ENCODE peak calls at places on chromosomes 1 and 21, in four cellular contexts. One of them, this sample, is unnamed.

GRCh38 chr1:246622035-246622652 is 55.9 kb downstream of the CNST start:
- DNase-seq in thyroid gland: no peak
- DNase-seq in GM20000: no peak
- DNase-seq in AG10803: no peak
- DNase-seq in this sample: peak; percentile 43

GRCh38 chr1:100799954-100800612 is 80.5 kb downstream of the VCAM1 start:
- DNase-seq in thyroid gland: no peak
- DNase-seq in GM20000: no peak
- DNase-seq in AG10803: peak; percentile 33
- DNase-seq in this sample: no peak

GRCh38 chr1:83011270-83011669 is 987.7 kb downstream of the TTLL7 start:
- DNase-seq in thyroid gland: no peak
- DNase-seq in GM20000: no peak
- DNase-seq in AG10803: no peak
- DNase-seq in this sample: no peak

GRCh38 chr1:22031214-22031962 is 21.1 kb upstream of the CDC42 start:
- DNase-seq in thyroid gland: no peak
- DNase-seq in GM20000: no peak
- DNase-seq in AG10803: no peak
- DNase-seq in this sample: no peak

GRCh38 chr1:121417289-121417955 is 232.6 kb downstream of the SRGAP2C start:
- DNase-seq in thyroid gland: no peak
- DNase-seq in GM20000: no peak
- DNase-seq in AG10803: no peak
- DNase-seq in this sample: no peak

GRCh38 chr1:77412069-77412793 is 130.4 kb downstream of the AK5 start:
- DNase-seq in thyroid gland: no peak
- DNase-seq in GM20000: no peak
- DNase-seq in AG10803: peak; percentile 29
- DNase-seq in this sample: peak; percentile 61

GRCh38 chr1:247266053-247266452 is 10.2 kb downstream of the VN1R5 start:
- DNase-seq in thyroid gland: no peak
- DNase-seq in GM20000: no peak
- DNase-seq in AG10803: no peak
- DNase-seq in this sample: no peak

GRCh38 chr1:21284206-21285137 is 5.8 kb downstream of the ECE1 start:
- DNase-seq in thyroid gland: peak; percentile 85
- DNase-seq in GM20000: peak; percentile 38
- DNase-seq in AG10803: no peak
- DNase-seq in this sample: no peak

GRCh38 chr1:224620105-224620504 is 4.0 kb downstream of the CNIH3 start:
- DNase-seq in thyroid gland: no peak
- DNase-seq in GM20000: no peak
- DNase-seq in AG10803: no peak
- DNase-seq in this sample: no peak

GRCh38 chr21:39346671-39347327 is 2.1 kb downstream of the HMGN1 start:
- DNase-seq in thyroid gland: no peak
- DNase-seq in GM20000: no peak
- DNase-seq in AG10803: no peak
- DNase-seq in this sample: no peak

GRCh38 chr21:26179501-26179900 is 8.9 kb upstream of the APP start:
- DNase-seq in thyroid gland: no peak
- DNase-seq in GM20000: no peak
- DNase-seq in AG10803: peak; percentile 65
- DNase-seq in this sample: no peak

GRCh38 chr21:31730687-31731111 is 1.2 kb downstream of the SCAF4 start:
- DNase-seq in thyroid gland: peak; percentile 10
- DNase-seq in GM20000: no peak
- DNase-seq in AG10803: no peak
- DNase-seq in this sample: peak; percentile 21

GRCh38 chr1:20357796-20358195 is 67.1 kb downstream of the VWA5B1 start:
- DNase-seq in thyroid gland: no peak
- DNase-seq in GM20000: no peak
- DNase-seq in AG10803: no peak
- DNase-seq in this sample: no peak

GRCh38 chr1:121587777-121588176 is 403.0 kb downstream of the SRGAP2C start:
- DNase-seq in thyroid gland: no peak
- DNase-seq in GM20000: no peak
- DNase-seq in AG10803: peak; percentile 2
- DNase-seq in this sample: no peak

GRCh38 chr1:172149377-172149776 is 271.1 kb upstream of the C1orf105 start:
- DNase-seq in thyroid gland: no peak
- DNase-seq in GM20000: no peak
- DNase-seq in AG10803: peak; percentile 45
- DNase-seq in this sample: no peak

GRCh38 chr1:94329986-94330385 is 88.2 kb upstream of the ABCD3 start:
- DNase-seq in thyroid gland: no peak
- DNase-seq in GM20000: no peak
- DNase-seq in AG10803: peak; percentile 61
- DNase-seq in this sample: no peak

GRCh38 chr21:35254006-35254751 is 205.1 kb upstream of the RUNX1 start:
- DNase-seq in thyroid gland: no peak
- DNase-seq in GM20000: no peak
- DNase-seq in AG10803: peak; percentile 95
- DNase-seq in this sample: peak; percentile 82

GRCh38 chr1:180488661-180489060 is 13.7 kb downstream of the ACBD6 start:
- DNase-seq in thyroid gland: no peak
- DNase-seq in GM20000: no peak
- DNase-seq in AG10803: no peak
- DNase-seq in this sample: no peak

GRCh38 chr1:226223157-226223785 is at the start of gene MIXL1:
- DNase-seq in thyroid gland: peak; percentile 4
- DNase-seq in GM20000: peak; percentile 48
- DNase-seq in AG10803: no peak
- DNase-seq in this sample: no peak

GRCh38 chr1:169529068-169529642 is 43.4 kb upstream of the SLC19A2 start:
- DNase-seq in thyroid gland: peak; percentile 84
- DNase-seq in GM20000: no peak
- DNase-seq in AG10803: peak; percentile 11
- DNase-seq in this sample: no peak

GRCh38 chr1:221290669-221291068 is 411.4 kb downstream of the HLX start:
- DNase-seq in thyroid gland: no peak
- DNase-seq in GM20000: no peak
- DNase-seq in AG10803: no peak
- DNase-seq in this sample: no peak

GRCh38 chr1:201886103-201886885 is 2.4 kb upstream of the SHISA4 start:
- DNase-seq in thyroid gland: no peak
- DNase-seq in GM20000: no peak
- DNase-seq in AG10803: no peak
- DNase-seq in this sample: no peak

GRCh38 chr21:20968391-20968790 is 29.8 kb upstream of the NCAM2 start:
- DNase-seq in thyroid gland: no peak
- DNase-seq in GM20000: no peak
- DNase-seq in AG10803: peak; percentile 0
- DNase-seq in this sample: no peak

DNA sequence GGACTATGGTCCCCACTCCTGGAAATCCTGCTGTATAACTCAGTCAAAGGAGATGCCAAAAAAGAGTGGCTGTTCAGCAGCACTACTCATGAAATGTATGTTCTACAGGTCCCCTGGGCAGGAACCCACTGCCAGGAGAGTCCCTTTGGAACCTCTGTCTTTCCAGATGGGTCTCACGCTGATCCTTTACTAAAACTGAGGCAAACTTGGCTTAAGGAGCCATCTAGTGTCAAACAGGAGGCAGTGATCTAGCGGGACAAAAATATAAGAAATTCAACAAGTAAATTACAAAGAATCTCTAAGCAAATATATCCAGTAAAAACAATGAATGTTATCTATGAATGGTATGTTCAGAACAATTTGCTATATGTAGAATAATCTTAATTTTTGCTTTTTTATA is 80.5 kb upstream of the PRMT6 start:
- DNase-seq in thyroid gland: no peak
- DNase-seq in GM20000: no peak
- DNase-seq in AG10803: no peak
- DNase-seq in this sample: no peak
- TF ChIP-seq CTCF in thyroid gland: no peak
- TF ChIP-seq CTCF in GM20000: no peak
- TF ChIP-seq CTCF in AG10803: peak; percentile 20
- TF ChIP-seq CTCF in this sample: peak; percentile 55

GRCh38 chr1:197521118-197521739 is 253.2 kb downstream of the CRB1 start:
- DNase-seq in thyroid gland: no peak
- DNase-seq in GM20000: peak; percentile 38
- DNase-seq in AG10803: peak; percentile 47
- DNase-seq in this sample: peak; percentile 46

GRCh38 chr1:197526736-197527371 is 248.4 kb downstream of the DENND1B start:
- DNase-seq in thyroid gland: no peak
- DNase-seq in GM20000: peak; percentile 7
- DNase-seq in AG10803: peak; percentile 45
- DNase-seq in this sample: peak; percentile 2
- TF ChIP-seq CTCF in thyroid gland: peak; percentile 6
- TF ChIP-seq CTCF in GM20000: no peak
- TF ChIP-seq CTCF in AG10803: peak; percentile 64
- TF ChIP-seq CTCF in this sample: peak; percentile 96

GRCh38 chr21:43611598-43612369 is 47.5 kb downstream of the HSF2BP start:
- DNase-seq in thyroid gland: peak; percentile 69
- DNase-seq in GM20000: peak; percentile 70
- DNase-seq in AG10803: peak; percentile 46
- DNase-seq in this sample: no peak
- TF ChIP-seq CTCF in thyroid gland: peak; percentile 74
- TF ChIP-seq CTCF in GM20000: peak; percentile 49
- TF ChIP-seq CTCF in AG10803: peak; percentile 78
- TF ChIP-seq CTCF in this sample: peak; percentile 73

GRCh38 chr1:44035726-44036408 is 4.6 kb upstream of the SLC6A9 start:
- DNase-seq in thyroid gland: no peak
- DNase-seq in GM20000: no peak
- DNase-seq in AG10803: no peak
- DNase-seq in this sample: no peak
- TF ChIP-seq CTCF in thyroid gland: no peak
- TF ChIP-seq CTCF in GM20000: no peak
- TF ChIP-seq CTCF in AG10803: no peak
- TF ChIP-seq CTCF in this sample: no peak

DNA sequence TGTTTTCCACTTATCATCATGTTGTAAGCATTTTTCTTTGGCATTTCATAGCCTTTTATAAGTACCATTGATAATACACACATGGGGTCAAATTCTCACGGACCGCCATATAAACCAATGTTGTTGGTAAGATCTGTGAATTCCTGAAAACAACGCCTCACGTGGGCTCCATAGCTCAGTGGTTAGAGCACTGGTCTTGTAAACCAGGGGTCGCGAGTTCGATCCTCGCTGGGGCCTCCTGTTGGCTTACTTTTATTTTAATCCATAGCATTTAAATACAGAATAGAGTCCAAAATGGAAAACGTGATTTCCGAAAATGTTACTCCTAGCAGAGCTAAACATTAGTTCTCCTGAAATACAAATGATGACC is 83.1 kb downstream of the HHIPL2 start:
- DNase-seq in thyroid gland: peak; percentile 53
- DNase-seq in GM20000: peak; percentile 64
- DNase-seq in AG10803: peak; percentile 71
- DNase-seq in this sample: peak; percentile 69
- TF ChIP-seq CTCF in thyroid gland: no peak
- TF ChIP-seq CTCF in GM20000: no peak
- TF ChIP-seq CTCF in AG10803: no peak
- TF ChIP-seq CTCF in this sample: no peak

DNA sequence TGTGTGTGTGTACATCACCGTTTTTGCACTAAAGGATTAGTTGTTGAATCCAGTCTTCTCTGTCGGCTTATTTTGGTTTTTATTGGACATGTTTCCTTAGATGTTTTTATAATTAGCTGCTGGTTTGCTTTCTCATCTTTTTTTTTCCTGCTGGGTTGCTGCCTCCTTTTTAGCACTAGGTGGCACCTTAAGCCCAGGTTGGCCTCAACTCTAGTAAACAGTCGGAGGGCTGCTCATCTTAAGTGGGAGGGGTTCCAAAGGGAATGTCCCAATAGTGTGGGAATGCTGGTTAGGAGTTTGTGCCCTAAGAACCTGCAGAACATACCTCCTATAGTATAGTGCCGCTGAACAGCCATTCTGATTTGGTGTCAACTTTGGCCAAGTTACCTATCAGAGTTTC is 570.1 kb upstream of the CXADR start:
- DNase-seq in thyroid gland: no peak
- DNase-seq in GM20000: no peak
- DNase-seq in AG10803: no peak
- DNase-seq in this sample: no peak
- TF ChIP-seq CTCF in thyroid gland: no peak
- TF ChIP-seq CTCF in GM20000: no peak
- TF ChIP-seq CTCF in AG10803: peak; percentile 7
- TF ChIP-seq CTCF in this sample: peak; percentile 41

GRCh38 chr1:111015222-111015621 is 51.5 kb upstream of the LRIF1 start:
- DNase-seq in thyroid gland: no peak
- DNase-seq in GM20000: no peak
- DNase-seq in AG10803: no peak
- DNase-seq in this sample: no peak
- TF ChIP-seq CTCF in thyroid gland: no peak
- TF ChIP-seq CTCF in GM20000: no peak
- TF ChIP-seq CTCF in AG10803: no peak
- TF ChIP-seq CTCF in this sample: no peak

DNA sequence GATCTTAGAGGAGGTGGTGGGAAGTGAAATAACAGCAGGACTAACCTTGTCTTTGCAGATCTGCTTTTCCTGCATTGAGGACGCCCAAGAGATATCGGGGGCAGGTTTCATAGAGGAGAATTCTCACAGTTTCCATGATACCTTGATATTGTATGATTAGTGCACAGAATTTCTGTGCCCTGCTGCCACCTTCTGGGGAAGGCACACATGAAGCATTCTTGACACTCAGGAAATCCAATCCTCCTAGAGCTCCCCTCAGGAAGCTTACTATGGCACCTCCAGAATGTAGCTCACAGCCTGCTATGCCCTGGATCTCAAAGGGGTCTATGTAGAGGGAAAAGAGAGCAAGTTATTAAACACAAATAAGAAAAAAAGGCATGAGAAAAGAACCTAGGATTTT is 1.5 kb downstream of the CD1B start:
- DNase-seq in thyroid gland: no peak
- DNase-seq in GM20000: peak; percentile 45
- DNase-seq in AG10803: no peak
- DNase-seq in this sample: no peak
- TF ChIP-seq CTCF in thyroid gland: no peak
- TF ChIP-seq CTCF in GM20000: peak; percentile 32
- TF ChIP-seq CTCF in AG10803: no peak
- TF ChIP-seq CTCF in this sample: no peak

GRCh38 chr1:152623203-152623844 is 421 bp upstream of the LCE3A start:
- DNase-seq in thyroid gland: no peak
- DNase-seq in GM20000: peak; percentile 32
- DNase-seq in AG10803: no peak
- DNase-seq in this sample: no peak
- TF ChIP-seq CTCF in thyroid gland: no peak
- TF ChIP-seq CTCF in GM20000: no peak
- TF ChIP-seq CTCF in AG10803: peak; percentile 8
- TF ChIP-seq CTCF in this sample: peak; percentile 49